ENCODE peak calls at places on chromosomes 11 and 22, in eight cellular contexts. One of them, this sample, is unnamed.

GRCh38 chr11:353315-353857 is 15.9 kb upstream of the B4GALNT4 start:
- DNase-seq in Panc1: no peak
- DNase-seq in HCT116: no peak
- DNase-seq in AG09319: peak
- DNase-seq in GM12865: no peak
- DNase-seq in foreskin fibroblast: peak
- DNase-seq in PC-3: peak
- DNase-seq in cardiac muscle cell: peak
- DNase-seq in this sample: no peak

GRCh38 chr22:30582788-30583575 is 8.5 kb upstream of the GAL3ST1 start:
- DNase-seq in Panc1: no peak
- DNase-seq in HCT116: no peak
- DNase-seq in AG09319: no peak
- DNase-seq in GM12865: no peak
- DNase-seq in foreskin fibroblast: no peak
- DNase-seq in PC-3: no peak
- DNase-seq in cardiac muscle cell: no peak
- DNase-seq in this sample: no peak

GRCh38 chr22:19843857-19844422 is 10.7 kb downstream of the GNB1L start:
- DNase-seq in Panc1: no peak
- DNase-seq in HCT116: no peak
- DNase-seq in AG09319: no peak
- DNase-seq in GM12865: no peak
- DNase-seq in foreskin fibroblast: no peak
- DNase-seq in PC-3: no peak
- DNase-seq in cardiac muscle cell: no peak
- DNase-seq in this sample: no peak

GRCh38 chr11:120391297-120391696 is 55.1 kb downstream of the ARHGEF12 start:
- DNase-seq in Panc1: no peak
- DNase-seq in HCT116: no peak
- DNase-seq in AG09319: no peak
- DNase-seq in GM12865: no peak
- DNase-seq in foreskin fibroblast: no peak
- DNase-seq in PC-3: no peak
- DNase-seq in cardiac muscle cell: peak
- DNase-seq in this sample: no peak

GRCh38 chr11:13465909-13466371 is 2.9 kb upstream of the BTBD10 start:
- DNase-seq in Panc1: no peak
- DNase-seq in HCT116: peak
- DNase-seq in AG09319: no peak
- DNase-seq in GM12865: peak
- DNase-seq in foreskin fibroblast: peak
- DNase-seq in PC-3: peak
- DNase-seq in cardiac muscle cell: peak
- DNase-seq in this sample: peak

GRCh38 chr11:119108151-119108856 is 1.2 kb downstream of the C2CD2L start:
- DNase-seq in Panc1: no peak
- DNase-seq in HCT116: no peak
- DNase-seq in AG09319: no peak
- DNase-seq in GM12865: peak
- DNase-seq in foreskin fibroblast: peak
- DNase-seq in PC-3: peak
- DNase-seq in cardiac muscle cell: peak
- DNase-seq in this sample: peak

GRCh38 chr11:64787526-64788320 is 9.4 kb upstream of the SF1 start:
- DNase-seq in Panc1: peak
- DNase-seq in HCT116: no peak
- DNase-seq in AG09319: no peak
- DNase-seq in GM12865: peak
- DNase-seq in foreskin fibroblast: peak
- DNase-seq in PC-3: peak
- DNase-seq in cardiac muscle cell: peak
- DNase-seq in this sample: peak

GRCh38 chr22:44159811-44160210 is 20.9 kb upstream of the PARVG start:
- DNase-seq in Panc1: no peak
- DNase-seq in HCT116: no peak
- DNase-seq in AG09319: no peak
- DNase-seq in GM12865: no peak
- DNase-seq in foreskin fibroblast: no peak
- DNase-seq in PC-3: no peak
- DNase-seq in cardiac muscle cell: no peak
- DNase-seq in this sample: no peak

GRCh38 chr11:62811659-62812058 is 6.4 kb upstream of the NXF1 start:
- DNase-seq in Panc1: no peak
- DNase-seq in HCT116: no peak
- DNase-seq in AG09319: no peak
- DNase-seq in GM12865: no peak
- DNase-seq in foreskin fibroblast: no peak
- DNase-seq in PC-3: no peak
- DNase-seq in cardiac muscle cell: no peak
- DNase-seq in this sample: no peak

GRCh38 chr11:37657645-37658044 is 1059.6 kb upstream of the RAG2 start:
- DNase-seq in Panc1: no peak
- DNase-seq in HCT116: no peak
- DNase-seq in AG09319: no peak
- DNase-seq in GM12865: no peak
- DNase-seq in foreskin fibroblast: peak
- DNase-seq in PC-3: peak
- DNase-seq in cardiac muscle cell: peak
- DNase-seq in this sample: no peak

GRCh38 chr11:12279672-12280108 is 97.7 kb upstream of the PARVA start:
- DNase-seq in Panc1: no peak
- DNase-seq in HCT116: no peak
- DNase-seq in AG09319: no peak
- DNase-seq in GM12865: no peak
- DNase-seq in foreskin fibroblast: no peak
- DNase-seq in PC-3: no peak
- DNase-seq in cardiac muscle cell: no peak
- DNase-seq in this sample: no peak

GRCh38 chr11:76234704-76235232 is 28.5 kb upstream of the WNT11 start:
- DNase-seq in Panc1: no peak
- DNase-seq in HCT116: no peak
- DNase-seq in AG09319: peak
- DNase-seq in GM12865: peak
- DNase-seq in foreskin fibroblast: no peak
- DNase-seq in PC-3: no peak
- DNase-seq in cardiac muscle cell: no peak
- DNase-seq in this sample: no peak

GRCh38 chr22:20232781-20233180 is 35.3 kb downstream of the RTN4R start:
- DNase-seq in Panc1: no peak
- DNase-seq in HCT116: no peak
- DNase-seq in AG09319: no peak
- DNase-seq in GM12865: no peak
- DNase-seq in foreskin fibroblast: no peak
- DNase-seq in PC-3: no peak
- DNase-seq in cardiac muscle cell: no peak
- DNase-seq in this sample: no peak

GRCh38 chr11:33406241-33406640 is 149.1 kb downstream of the HIPK3 start:
- DNase-seq in Panc1: no peak
- DNase-seq in HCT116: no peak
- DNase-seq in AG09319: no peak
- DNase-seq in GM12865: no peak
- DNase-seq in foreskin fibroblast: no peak
- DNase-seq in PC-3: no peak
- DNase-seq in cardiac muscle cell: no peak
- DNase-seq in this sample: no peak

GRCh38 chr11:119685073-119685746 is 43.8 kb downstream of the NECTIN1 start:
- DNase-seq in Panc1: no peak
- DNase-seq in HCT116: no peak
- DNase-seq in AG09319: no peak
- DNase-seq in GM12865: no peak
- DNase-seq in foreskin fibroblast: no peak
- DNase-seq in PC-3: peak
- DNase-seq in cardiac muscle cell: no peak
- DNase-seq in this sample: no peak

GRCh38 chr11:117985953-117986887 is at the start of gene IL10RA:
- DNase-seq in Panc1: no peak
- DNase-seq in HCT116: peak
- DNase-seq in AG09319: no peak
- DNase-seq in GM12865: peak
- DNase-seq in foreskin fibroblast: peak
- DNase-seq in PC-3: no peak
- DNase-seq in cardiac muscle cell: peak
- DNase-seq in this sample: peak
- TF ChIP-seq CTCF in Panc1: no peak
- TF ChIP-seq CTCF in HCT116: no peak
- TF ChIP-seq CTCF in AG09319: no peak
- TF ChIP-seq CTCF in GM12865: no peak
- TF ChIP-seq CTCF in foreskin fibroblast: no peak
- TF ChIP-seq CTCF in PC-3: no peak
- TF ChIP-seq CTCF in cardiac muscle cell: no peak
- TF ChIP-seq CTCF in this sample: no peak

GRCh38 chr11:57675176-57675941 is 7.4 kb downstream of the ZDHHC5 start:
- DNase-seq in Panc1: no peak
- DNase-seq in HCT116: no peak
- DNase-seq in AG09319: no peak
- DNase-seq in GM12865: no peak
- DNase-seq in foreskin fibroblast: no peak
- DNase-seq in PC-3: peak
- DNase-seq in cardiac muscle cell: no peak
- DNase-seq in this sample: no peak
- TF ChIP-seq CTCF in Panc1: no peak
- TF ChIP-seq CTCF in HCT116: no peak
- TF ChIP-seq CTCF in AG09319: no peak
- TF ChIP-seq CTCF in GM12865: no peak
- TF ChIP-seq CTCF in foreskin fibroblast: no peak
- TF ChIP-seq CTCF in PC-3: no peak
- TF ChIP-seq CTCF in cardiac muscle cell: no peak
- TF ChIP-seq CTCF in this sample: peak

GRCh38 chr22:50329236-50329635 is 2.4 kb upstream of the DENND6B start:
- DNase-seq in Panc1: no peak
- DNase-seq in HCT116: no peak
- DNase-seq in AG09319: no peak
- DNase-seq in GM12865: no peak
- DNase-seq in foreskin fibroblast: peak
- DNase-seq in PC-3: peak
- DNase-seq in cardiac muscle cell: peak
- DNase-seq in this sample: no peak

GRCh38 chr22:50325444-50326224 is 1.2 kb downstream of the DENND6B start:
- DNase-seq in Panc1: no peak
- DNase-seq in HCT116: no peak
- DNase-seq in AG09319: no peak
- DNase-seq in GM12865: no peak
- DNase-seq in foreskin fibroblast: no peak
- DNase-seq in PC-3: no peak
- DNase-seq in cardiac muscle cell: no peak
- DNase-seq in this sample: no peak

GRCh38 chr22:50326225-50326958 is 420 bp downstream of the DENND6B start:
- DNase-seq in Panc1: no peak
- DNase-seq in HCT116: no peak
- DNase-seq in AG09319: no peak
- DNase-seq in GM12865: no peak
- DNase-seq in foreskin fibroblast: no peak
- DNase-seq in PC-3: no peak
- DNase-seq in cardiac muscle cell: no peak
- DNase-seq in this sample: no peak

GRCh38 chr22:50327711-50328019 is 853 bp upstream of the DENND6B start:
- DNase-seq in Panc1: no peak
- DNase-seq in HCT116: no peak
- DNase-seq in AG09319: no peak
- DNase-seq in GM12865: no peak
- DNase-seq in foreskin fibroblast: no peak
- DNase-seq in PC-3: no peak
- DNase-seq in cardiac muscle cell: no peak
- DNase-seq in this sample: no peak

DNA sequence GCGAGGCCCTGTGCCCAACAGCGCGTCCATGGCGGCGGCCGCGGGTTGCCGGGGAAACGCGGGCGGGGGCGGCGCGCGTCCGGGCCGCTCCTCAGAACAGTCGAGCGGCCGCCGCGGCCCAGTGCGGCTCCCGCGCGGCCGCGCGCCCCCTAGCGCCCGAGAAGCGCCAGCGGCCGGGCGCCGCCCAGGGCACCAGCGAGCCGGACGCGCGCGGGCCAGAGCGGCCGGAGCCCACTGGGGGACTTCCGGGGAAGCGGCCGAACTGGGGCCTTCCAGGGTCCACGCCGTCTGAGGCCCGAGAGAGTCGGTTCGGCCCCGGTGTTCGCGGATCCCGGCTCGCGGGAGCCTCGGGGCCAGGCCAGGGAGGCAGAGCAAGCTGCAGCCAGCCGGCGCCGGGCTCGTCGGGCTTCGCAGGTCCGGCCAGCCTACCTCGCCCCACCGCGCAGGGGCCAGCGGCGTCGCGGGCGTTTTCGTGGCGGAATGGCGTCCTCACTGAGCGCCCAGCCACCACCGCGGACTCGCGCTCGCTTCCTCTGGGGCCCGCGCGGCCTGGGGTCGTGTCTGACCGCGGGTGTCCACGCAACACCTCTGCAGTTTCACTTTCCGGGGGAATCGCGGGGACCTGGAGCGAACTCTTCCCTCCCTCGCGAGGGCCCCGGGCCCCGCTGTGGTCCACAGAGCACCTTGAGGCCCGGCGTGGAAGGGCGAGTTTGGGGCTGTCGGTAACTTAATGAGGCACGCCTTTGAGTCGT is at the start of gene DENND6B:
- DNase-seq in Panc1: no peak
- DNase-seq in HCT116: no peak
- DNase-seq in AG09319: peak
- DNase-seq in GM12865: peak
- DNase-seq in foreskin fibroblast: peak
- DNase-seq in PC-3: peak
- DNase-seq in cardiac muscle cell: peak
- DNase-seq in this sample: peak
- TF ChIP-seq CTCF in Panc1: peak
- TF ChIP-seq CTCF in HCT116: no peak
- TF ChIP-seq CTCF in AG09319: no peak
- TF ChIP-seq CTCF in GM12865: peak
- TF ChIP-seq CTCF in foreskin fibroblast: no peak
- TF ChIP-seq CTCF in PC-3: peak
- TF ChIP-seq CTCF in cardiac muscle cell: no peak
- TF ChIP-seq CTCF in this sample: peak

DNA sequence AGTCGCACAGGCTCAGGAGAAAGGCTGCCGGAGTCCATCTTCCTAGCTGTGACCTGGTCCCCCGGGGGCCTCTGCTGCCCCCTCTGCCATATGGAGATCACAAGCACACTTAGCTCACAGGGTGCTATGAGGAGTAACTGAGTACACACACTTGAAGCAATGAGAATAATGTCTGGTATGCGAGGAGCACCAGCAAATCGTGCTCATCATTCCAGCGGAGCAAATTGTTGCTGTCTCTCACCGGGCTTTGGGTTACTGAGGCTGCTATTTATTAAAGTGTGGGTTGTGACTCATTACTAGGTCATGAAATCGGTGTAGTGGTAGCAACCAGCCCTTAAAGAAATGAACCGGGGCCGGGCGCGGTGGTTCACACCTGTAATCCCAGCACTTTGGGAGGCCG is 48.1 kb upstream of the EIF3D start:
- DNase-seq in Panc1: peak
- DNase-seq in HCT116: peak
- DNase-seq in AG09319: peak
- DNase-seq in GM12865: no peak
- DNase-seq in foreskin fibroblast: peak
- DNase-seq in PC-3: peak
- DNase-seq in cardiac muscle cell: peak
- DNase-seq in this sample: no peak
- TF ChIP-seq CTCF in Panc1: no peak
- TF ChIP-seq CTCF in HCT116: no peak
- TF ChIP-seq CTCF in AG09319: no peak
- TF ChIP-seq CTCF in GM12865: no peak
- TF ChIP-seq CTCF in foreskin fibroblast: no peak
- TF ChIP-seq CTCF in PC-3: no peak
- TF ChIP-seq CTCF in cardiac muscle cell: no peak
- TF ChIP-seq CTCF in this sample: no peak

GRCh38 chr11:1618231-1618630 is 3.7 kb downstream of the KRTAP5-4 start:
- DNase-seq in Panc1: no peak
- DNase-seq in HCT116: no peak
- DNase-seq in AG09319: peak
- DNase-seq in GM12865: no peak
- DNase-seq in foreskin fibroblast: no peak
- DNase-seq in PC-3: no peak
- DNase-seq in cardiac muscle cell: no peak
- DNase-seq in this sample: no peak
- TF ChIP-seq CTCF in Panc1: no peak
- TF ChIP-seq CTCF in HCT116: no peak
- TF ChIP-seq CTCF in AG09319: no peak
- TF ChIP-seq CTCF in GM12865: no peak
- TF ChIP-seq CTCF in foreskin fibroblast: no peak
- TF ChIP-seq CTCF in PC-3: no peak
- TF ChIP-seq CTCF in cardiac muscle cell: no peak
- TF ChIP-seq CTCF in this sample: no peak

This sample was measured in D721Med.